ENCODE peak calls at places on chromosome 18, in five cellular contexts. P, A, E, H and L are unnamed samples.

GRCh38 chr18:27583021-27583420 is 397.9 kb upstream of the CHST9 start:
- DNase-seq in P (no peak), A (peak), E (peak), H (no peak), L (no peak)

GRCh38 chr18:21900594-21901352 is 160.2 kb downstream of the MIB1 start:
- DNase-seq in P (no peak), A (no peak), E (no peak), H (no peak), L (no peak)

GRCh38 chr18:75163736-75164135 is 45.2 kb downstream of the PTGR3 start:
- DNase-seq in P (no peak), A (no peak), E (no peak), H (no peak), L (no peak)

GRCh38 chr18:73461780-73462059 is 593.9 kb upstream of the NETO1 start:
- DNase-seq in P (no peak), A (peak), E (peak), H (no peak), L (no peak)

GRCh38 chr18:76654536-76654935 is 159.5 kb upstream of the ZNF516 start:
- DNase-seq in P (no peak), A (no peak), E (no peak), H (no peak), L (no peak)

GRCh38 chr18:49733321-49733720 is 80.0 kb downstream of the ACAA2 start:
- DNase-seq in P (no peak), A (peak), E (no peak), H (no peak), L (no peak)

GRCh38 chr18:48790869-48791635 is 159.7 kb downstream of the SMAD7 start:
- DNase-seq in P (no peak), A (no peak), E (no peak), H (no peak), L (no peak)

GRCh38 chr18:6650063-6650462 is 79.5 kb upstream of the ARHGAP28 start:
- DNase-seq in P (no peak), A (no peak), E (no peak), H (no peak), L (no peak)

GRCh38 chr18:23378470-23378764 is 74.7 kb upstream of the RIOK3 start:
- DNase-seq in P (no peak), A (peak), E (peak), H (no peak), L (no peak)

GRCh38 chr18:53764086-53764485 is 460.4 kb downstream of the MBD2 start:
- DNase-seq in P (no peak), A (no peak), E (no peak), H (no peak), L (no peak)

GRCh38 chr18:51537487-51537886 is 340.0 kb upstream of the MEX3C start:
- DNase-seq in P (no peak), A (peak), E (peak), H (peak), L (no peak)

GRCh38 chr18:25935356-25935755 is 155.1 kb downstream of the SS18 start:
- DNase-seq in P (no peak), A (peak), E (no peak), H (no peak), L (no peak)

GRCh38 chr18:28178720-28179119 is 1.8 kb upstream of the CDH2 start:
- DNase-seq in P (no peak), A (no peak), E (peak), H (no peak), L (no peak)

GRCh38 chr18:58221060-58221725 is 177.2 kb downstream of the NEDD4L start:
- DNase-seq in P (no peak), A (peak), E (peak), H (no peak), L (no peak)

GRCh38 chr18:76524900-76525698 is 30.1 kb upstream of the ZNF516 start:
- DNase-seq in P (no peak), A (peak), E (peak), H (peak), L (no peak)

GRCh38 chr18:37662546-37663339 is 97.1 kb upstream of the CELF4 start:
- DNase-seq in P (no peak), A (no peak), E (no peak), H (no peak), L (no peak)

GRCh38 chr18:34707670-34708069 is 2.4 kb upstream of the DTNA start:
- DNase-seq in P (peak), A (peak), E (peak), H (no peak), L (no peak)

GRCh38 chr18:3207565-3207964 is 12.2 kb downstream of the MYOM1 start:
- DNase-seq in P (no peak), A (peak), E (peak), H (no peak), L (no peak)

GRCh38 chr18:61975526-61976326 is 82.9 kb upstream of the RNF152 start:
- DNase-seq in P (no peak), A (no peak), E (no peak), H (no peak), L (no peak)

GRCh38 chr18:3623769-3624545 is 174.0 kb downstream of the TGIF1 start:
- DNase-seq in P (peak), A (peak), E (peak), H (peak), L (no peak)

GRCh38 chr18:70781860-70782453 is 493.1 kb downstream of the SOCS6 start:
- DNase-seq in P (peak), A (peak), E (peak), H (peak), L (peak)

GRCh38 chr18:41745166-41746049 is 209.6 kb upstream of the PIK3C3 start:
- DNase-seq in P (peak), A (peak), E (peak), H (peak), L (no peak)

GRCh38 chr18:48342588-48342987 is 66.6 kb downstream of the ZBTB7C start:
- DNase-seq in P (no peak), A (no peak), E (no peak), H (no peak), L (no peak)

GRCh38 chr18:73880387-73880786 is 267.2 kb downstream of the FBXO15 start:
- DNase-seq in P (no peak), A (no peak), E (peak), H (no peak), L (no peak)

GRCh38 chr18:50866765-50867164 is 12.2 kb upstream of the ME2 start:
- DNase-seq in P (no peak), A (peak), E (peak), H (no peak), L (no peak)

GRCh38 chr18:52701219-52701935 is 361.4 kb downstream of the DCC start:
- DNase-seq in P (no peak), A (no peak), E (no peak), H (no peak), L (no peak)

GRCh38 chr18:75071484-75071785 is 137.5 kb downstream of the PTGR3 start:
- DNase-seq in P (no peak), A (no peak), E (no peak), H (no peak), L (no peak)

GRCh38 chr18:11823545-11823944 is 27.7 kb upstream of the CHMP1B start:
- DNase-seq in P (no peak), A (no peak), E (no peak), H (no peak), L (no peak)

GRCh38 chr18:10514082-10514481 is 11.7 kb upstream of the NAPG start:
- DNase-seq in P (no peak), A (no peak), E (no peak), H (no peak), L (no peak)

GRCh38 chr18:58993260-58993659 is 128.6 kb downstream of the ZNF532 start:
- DNase-seq in P (no peak), A (peak), E (peak), H (no peak), L (no peak)

GRCh38 chr18:22559414-22560282 is 141.9 kb upstream of the CTAGE1 start:
- DNase-seq in P (no peak), A (peak), E (peak), H (peak), L (no peak)

GRCh38 chr18:67421666-67422065 is 94.9 kb downstream of the DSEL start:
- DNase-seq in P (no peak), A (peak), E (peak), H (no peak), L (no peak)